ENCODE peak calls at places on chromosome 19, in four cellular contexts. I is K562, S is HepG2, Q is upper lobe of left lung. T is an unnamed sample.

GRCh38 chr19:31268751-31269150 is 80.5 kb downstream of the TSHZ3 start:
- ATAC-seq in Q (no peak), S (no peak), I (no peak), T (no peak)

GRCh38 chr19:29549105-29550070 is 23.6 kb downstream of the VSTM2B start:
- ATAC-seq in Q (no peak), S (no peak), I (no peak), T (no peak)

GRCh38 chr19:58001895-58002369 is 688 bp downstream of the ZNF606 start:
- ATAC-seq in I (no peak), S (peak; percentile 77), Q (no peak), T (no peak)

GRCh38 chr19:29945433-29945832 is 3.4 kb downstream of the URI1 start:
- ATAC-seq in I (no peak), Q (no peak), S (no peak), T (no peak)

GRCh38 chr19:34686455-34686854 is 9.0 kb downstream of the ZNF302 start:
- ATAC-seq in S (no peak), Q (no peak), I (no peak), T (no peak)

GRCh38 chr19:18312021-18312534 is 10.8 kb downstream of the LSM4 start:
- ATAC-seq in S (no peak), I (no peak), Q (no peak), T (no peak)

GRCh38 chr19:10228925-10229324 is 2.2 kb downstream of the S1PR2 start:
- ATAC-seq in S (peak; percentile 29), I (peak; percentile 43), Q (no peak), T (no peak)

GRCh38 chr19:52778811-52779210 is 7.8 kb downstream of the ZNF600 start:
- ATAC-seq in S (no peak), Q (no peak), I (no peak), T (no peak)

GRCh38 chr19:13902993-13903555 is 2.8 kb downstream of the BRME1 start:
- ATAC-seq in Q (no peak), I (no peak), S (no peak), T (no peak)

GRCh38 chr19:34370983-34371382 is 6.0 kb downstream of the GPI start:
- ATAC-seq in Q (no peak), S (no peak), I (no peak), T (no peak)

GRCh38 chr19:11345122-11345752 is 831 bp downstream of the TMEM205 start:
- ATAC-seq in S (peak; percentile 26), I (no peak), Q (no peak), T (no peak)

GRCh38 chr19:7670790-7671189 is 1.9 kb downstream of the RETN start:
- ATAC-seq in I (no peak), S (no peak), Q (no peak), T (no peak)

GRCh38 chr19:7670150-7670784 is 1.4 kb downstream of the RETN start:
- ATAC-seq in S (peak; percentile 18), I (peak; percentile 32), Q (peak; percentile 62), T (no peak)

GRCh38 chr19:7669641-7670040 is 792 bp downstream of the RETN start:
- ATAC-seq in I (no peak), S (no peak), Q (no peak), T (no peak)

GRCh38 chr19:7672522-7672921 is 3.7 kb downstream of the RETN start:
- ATAC-seq in Q (no peak), S (no peak), I (no peak), T (no peak)

DNA sequence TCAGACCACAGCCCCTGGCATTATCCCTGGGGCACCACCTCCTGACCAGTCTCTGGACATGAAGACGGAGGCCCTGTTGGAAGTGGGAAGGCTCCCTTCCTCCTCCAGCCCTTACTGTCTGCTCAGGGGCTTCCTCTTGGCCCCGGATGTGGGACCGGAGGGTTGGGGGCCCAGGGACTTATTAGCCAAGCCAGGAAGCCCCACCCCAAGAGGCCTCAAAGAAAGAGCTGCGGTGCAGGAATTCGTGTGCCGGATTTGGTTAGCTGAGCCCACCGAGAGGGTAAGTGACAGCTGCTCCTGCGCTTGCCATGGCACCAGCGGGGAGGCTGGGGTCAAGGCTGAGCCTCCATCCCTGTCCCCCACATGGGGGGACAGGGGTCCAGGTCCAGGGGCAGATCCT is at the start of gene RETN:
- ATAC-seq in Q (no peak), S (no peak), I (no peak), T (no peak)
- H3K27me3 ChIP-seq in Q (no peaks in the 10 kb centered on the region), S (peaks cover 25% of the 10 kb centered on the region), I (peaks cover 21% of the 10 kb centered on the region), T (peaks cover 89% of the 10 kb centered on the region)

GRCh38 chr19:38793186-38793585 is 4.2 kb downstream of the LGALS7B start:
- ATAC-seq in I (no peak), Q (no peak), S (no peak), T (no peak)

GRCh38 chr19:38796154-38796553 is 7.2 kb downstream of the LGALS7B start:
- ATAC-seq in I (no peak), S (no peak), Q (no peak), T (no peak)

GRCh38 chr19:38793671-38794070 is 4.7 kb downstream of the LGALS7B start:
- ATAC-seq in I (no peak), Q (no peak), S (no peak), T (no peak)

GRCh38 chr19:38795549-38795948 is 6.5 kb downstream of the LGALS7B start:
- ATAC-seq in Q (no peak), I (no peak), S (no peak), T (no peak)

DNA sequence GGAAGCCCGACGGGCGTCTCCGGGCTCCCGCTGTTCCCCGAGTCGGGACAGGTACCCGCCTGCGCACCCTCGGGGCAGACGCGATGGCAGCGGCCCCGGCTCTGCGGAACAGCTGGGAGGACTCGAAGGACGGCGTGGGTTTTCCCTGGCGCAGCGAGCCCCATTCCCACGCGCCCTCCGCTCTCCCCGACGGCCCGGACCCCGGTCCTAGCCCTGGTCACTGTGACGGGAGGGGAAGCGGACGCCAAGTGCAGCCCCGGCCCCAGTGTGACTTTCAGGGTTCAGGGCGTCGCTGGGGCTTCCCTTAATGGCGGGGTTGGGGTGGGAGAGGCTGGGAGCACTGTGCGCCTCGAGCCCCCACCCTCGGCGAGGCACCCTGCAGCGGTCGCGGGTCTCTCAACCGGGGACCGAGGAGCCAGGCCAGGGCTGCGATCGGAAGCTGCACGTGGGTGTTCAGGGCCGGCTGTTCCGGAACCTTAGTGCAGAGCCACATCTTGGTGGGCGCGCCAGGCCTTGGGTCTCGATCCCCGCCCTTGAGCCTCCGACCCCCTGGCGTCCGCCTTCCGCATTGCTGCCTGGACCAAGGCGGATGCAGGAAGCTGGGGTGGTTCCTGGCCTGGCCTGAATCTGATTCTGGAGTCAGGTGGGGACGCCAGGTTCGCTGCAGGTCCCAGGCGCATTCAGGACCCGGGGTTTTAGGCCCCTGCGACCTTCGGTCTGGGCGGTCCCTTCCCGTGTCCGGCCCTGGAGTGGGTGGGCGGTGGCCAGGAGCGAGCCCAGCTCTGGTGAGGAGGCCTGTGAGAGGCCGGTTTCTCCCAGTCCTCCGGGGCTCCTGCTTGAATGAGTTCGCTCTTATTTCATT is 3.5 kb downstream of the LGALS7B start:
- ATAC-seq in Q (peak; percentile 70), S (peak; percentile 69), I (no peak), T (no peak)
- H3K4me3 ChIP-seq in Q (peak overlapping the region; percentile 37), S (no peak overlapping the region), I (no peak overlapping the region), T (peak overlapping the region; percentile 37)

GRCh38 chr19:6683971-6684370 is 14.0 kb upstream of the TNFSF14 start:
- ATAC-seq in S (no peak), I (no peak), Q (no peak), T (no peak)

GRCh38 chr19:6687117-6687516 is 17.2 kb upstream of the TNFSF14 start:
- ATAC-seq in Q (no peak), S (no peak), I (no peak), T (no peak)

GRCh38 chr19:6685962-6686627 is 16.1 kb upstream of the TNFSF14 start:
- ATAC-seq in Q (peak; percentile 7), S (no peak), I (no peak), T (no peak)

GRCh38 chr19:6686628-6686975 is 16.6 kb upstream of the TNFSF14 start:
- ATAC-seq in I (no peak), S (peak; percentile 16), Q (no peak), T (no peak)

DNA sequence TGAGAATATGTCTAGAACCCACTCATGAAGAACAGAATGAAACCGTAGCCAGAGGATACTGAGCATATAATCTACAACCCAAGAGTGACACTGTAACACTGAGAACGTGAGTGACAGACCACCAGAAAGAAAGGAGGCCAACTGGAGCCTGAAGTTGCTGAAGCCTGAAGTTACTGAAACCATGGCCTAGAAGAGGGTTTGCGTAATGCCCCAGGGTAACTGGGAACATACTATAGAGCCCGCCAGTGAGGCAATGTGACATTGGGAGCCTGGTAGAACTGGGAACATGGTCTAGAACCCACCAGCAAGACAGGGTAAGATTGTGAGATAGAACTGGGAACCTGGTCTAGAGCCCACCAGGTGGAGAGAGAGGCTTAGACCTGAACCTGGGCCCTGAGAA is 15.5 kb upstream of the TNFSF14 start:
- ATAC-seq in I (no peak), S (no peak), Q (no peak), T (no peak)
- TF ChIP-seq EP300 in I (no peak), S (no peak), Q (no peak), T (no peak)

GRCh38 chr19:46049597-46049996 is 8.8 kb upstream of the IGFL4 start:
- ATAC-seq in Q (no peak), I (peak; percentile 67), S (peak; percentile 33), T (no peak)
- H3K27me3 ChIP-seq in Q (peaks cover 4% of the 10 kb centered on the region), I (no peaks in the 10 kb centered on the region), S (no peaks in the 10 kb centered on the region), T (peaks cover 55% of the 10 kb centered on the region)

GRCh38 chr19:16893686-16893990 is 4.8 kb downstream of the F2RL3 start:
- ATAC-seq in I (no peak), S (peak; percentile 5), Q (no peak), T (no peak)

GRCh38 chr19:16896913-16897571 is 8.2 kb downstream of the F2RL3 start:
- ATAC-seq in I (peak; percentile 86), S (peak; percentile 81), Q (peak; percentile 93), T (peak; percentile 93)

GRCh38 chr19:16896098-16896912 is 7.5 kb downstream of the F2RL3 start:
- ATAC-seq in S (no peak), I (peak; percentile 41), Q (no peak), T (no peak)

GRCh38 chr19:16894080-16894479 is 5.3 kb downstream of the F2RL3 start:
- ATAC-seq in I (no peak), Q (no peak), S (no peak), T (no peak)

DNA sequence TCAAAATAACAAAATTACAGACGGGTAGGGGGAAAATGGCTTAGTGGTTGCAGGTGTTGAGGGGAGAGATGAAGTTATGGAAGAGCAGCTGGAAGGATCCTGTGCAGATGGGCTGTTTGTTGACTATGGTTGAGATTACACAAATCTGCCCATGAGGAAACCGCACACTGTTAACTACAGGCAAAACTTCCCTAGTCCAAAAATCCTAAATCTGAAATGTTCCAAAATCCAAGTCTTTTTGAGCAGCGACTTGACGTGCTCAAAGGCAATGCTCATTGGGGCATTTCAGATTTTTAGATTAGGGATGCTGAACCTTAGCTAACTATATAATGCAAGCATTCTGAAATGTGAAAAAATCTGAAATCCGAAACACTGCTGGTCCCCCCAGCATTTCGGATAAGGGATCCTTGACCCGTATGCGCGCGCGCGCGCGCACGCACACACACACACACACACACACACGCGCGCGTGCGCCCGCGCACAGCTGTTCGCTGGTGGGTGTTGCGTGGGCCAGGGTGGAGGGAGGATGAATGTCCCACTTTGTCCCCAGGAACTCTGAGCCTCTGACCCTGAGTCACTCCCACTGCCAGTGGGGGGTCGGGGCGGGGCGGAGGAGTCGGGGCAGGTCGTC is 6.8 kb downstream of the F2RL3 start:
- ATAC-seq in Q (no peak), S (no peak), I (peak; percentile 13), T (no peak)
- H3K4me3 ChIP-seq in Q (peak overlapping the region; percentile 60), S (no peak overlapping the region), I (peak overlapping the region; percentile 62), T (peak overlapping the region; percentile 78)

T was measured in gastroesophageal sphincter.